ENCODE peak calls at places on chromosome 4, in six cellular contexts. R is activated naive CD4-positive, alpha-beta T cell treated with anti-CD3 and anti-CD28 coated beads for 36 hours; W is hepatocyte; N is sciatic nerve; D is anterior cingulate cortex; V is caudate nucleus. L is an unnamed sample.

GRCh38 chr4:104507112-104507511 is 12.4 kb upstream of the CXXC4 start:
- DNase-seq in W (no peak), R (no peak), N (no peak), D (no peak), V (no peak), L (no peak)

GRCh38 chr4:96145671-96146070 is 305.8 kb downstream of the PDHA2 start:
- DNase-seq in V (no peak), R (no peak), D (no peak), W (no peak), N (no peak), L (no peak)

GRCh38 chr4:75939890-75940691 is 722 bp downstream of the NAAA start:
- DNase-seq in W (peak), R (peak), D (peak), V (no peak), N (peak), L (peak)

GRCh38 chr4:7324651-7325121 is 110.0 kb downstream of the PSAPL1 start:
- DNase-seq in N (no peak), W (no peak), V (no peak), D (no peak), R (no peak), L (no peak)

GRCh38 chr4:102439835-102440234 is 61.3 kb upstream of the NFKB1 start:
- DNase-seq in R (no peak), N (no peak), W (peak), D (no peak), V (no peak), L (peak)

GRCh38 chr4:168710353-168710946 is 213.6 kb downstream of the PALLD start:
- DNase-seq in R (peak), N (no peak), W (peak), D (no peak), V (no peak), L (peak)

GRCh38 chr4:148004228-148004813 is 272.4 kb downstream of the ARHGAP10 start:
- DNase-seq in R (no peak), N (peak), V (no peak), W (no peak), D (no peak), L (no peak)

GRCh38 chr4:148056879-148057278 is 325.0 kb downstream of the ARHGAP10 start:
- DNase-seq in N (peak), R (peak), D (no peak), W (no peak), V (no peak), L (peak)

GRCh38 chr4:101345271-101345595 is 2.1 kb downstream of the PPP3CA start:
- DNase-seq in N (no peak), W (no peak), D (peak), R (no peak), V (no peak), L (no peak)

GRCh38 chr4:181147421-181147951 is 1095.7 kb upstream of the TENM3 start:
- DNase-seq in N (no peak), R (no peak), D (no peak), W (no peak), V (no peak), L (no peak)

GRCh38 chr4:126705271-126705670 is 927.5 kb upstream of the INTU start:
- DNase-seq in W (no peak), N (no peak), R (no peak), V (no peak), D (no peak), L (peak)

GRCh38 chr4:179145746-179146530 is 1703.7 kb upstream of the AGA start:
- DNase-seq in V (no peak), R (no peak), W (no peak), D (no peak), N (no peak), L (peak)

GRCh38 chr4:103934178-103934789 is 214.5 kb upstream of the TACR3 start:
- DNase-seq in W (peak), R (peak), N (no peak), D (no peak), V (no peak), L (peak)

GRCh38 chr4:40335508-40335860 is 351 bp downstream of the CHRNA9 start:
- DNase-seq in R (no peak), V (no peak), D (no peak), N (no peak), W (no peak), L (peak)

GRCh38 chr4:173257732-173258717 is 76.1 kb downstream of the HMGB2 start:
- DNase-seq in W (peak), D (peak), N (peak), V (peak), R (peak), L (peak)

GRCh38 chr4:56099378-56099786 is 150.6 kb downstream of the CEP135 start:
- DNase-seq in N (no peak), V (no peak), R (no peak), W (no peak), D (no peak), L (no peak)

GRCh38 chr4:139300431-139301142 is 718 bp upstream of the NAA15 start:
- DNase-seq in N (no peak), D (no peak), R (peak), V (no peak), W (peak), L (peak)

GRCh38 chr4:148764720-148765119 is 322.5 kb upstream of the NR3C2 start:
- DNase-seq in W (no peak), N (no peak), V (no peak), R (no peak), D (no peak), L (no peak)

GRCh38 chr4:26857278-26858034 is 3.2 kb upstream of the STIM2 start:
- DNase-seq in R (peak), D (peak), V (peak), W (peak), N (peak), L (peak)

GRCh38 chr4:8245879-8246833 is 23.4 kb upstream of the HTRA3 start:
- DNase-seq in D (no peak), V (no peak), N (no peak), R (no peak), W (no peak), L (no peak)

GRCh38 chr4:152938237-152938969 is 2.3 kb downstream of the FHDC1 start:
- DNase-seq in N (no peak), D (no peak), W (no peak), V (no peak), R (no peak), L (no peak)

GRCh38 chr4:185357220-185357619 is 38.5 kb downstream of the LRP2BP start:
- DNase-seq in N (no peak), W (no peak), D (no peak), R (peak), V (no peak), L (no peak)

GRCh38 chr4:24476209-24476781 is 108.1 kb downstream of the DHX15 start:
- DNase-seq in N (no peak), R (no peak), D (no peak), V (no peak), W (no peak), L (no peak)

GRCh38 chr4:138310498-138310897 is 68.3 kb upstream of the SLC7A11 start:
- DNase-seq in N (no peak), W (no peak), V (no peak), R (no peak), D (no peak), L (no peak)

GRCh38 chr4:165600959-165601674 is 222.3 kb downstream of the CPE start:
- DNase-seq in W (no peak), D (no peak), R (no peak), V (no peak), N (no peak), L (no peak)

GRCh38 chr4:18695733-18696527 is 674.4 kb upstream of the LCORL start:
- DNase-seq in R (no peak), W (no peak), D (no peak), V (no peak), N (no peak), L (no peak)

GRCh38 chr4:73707269-73707875 is 33.0 kb upstream of the CXCL8 start:
- DNase-seq in V (no peak), R (no peak), D (no peak), N (no peak), W (no peak), L (no peak)

GRCh38 chr4:3206439-3207100 is 42.4 kb upstream of the MSANTD1 start:
- DNase-seq in W (no peak), N (peak), R (no peak), D (no peak), V (no peak), L (no peak)

GRCh38 chr4:86388252-86388651 is 28.4 kb upstream of the MAPK10 start:
- DNase-seq in R (no peak), D (no peak), V (no peak), N (no peak), W (no peak), L (no peak)